ENCODE peak calls at places on chromosome 15, in nine cellular contexts. One of them, this sample, is unnamed.

GRCh38 chr15:72961326-72961725 is 90.9 kb upstream of the NEO1 start:
- DNase-seq in psoas muscle: no peak
- DNase-seq in kidney: no peak
- DNase-seq in PC-3: no peak
- DNase-seq in endothelial cell: no peak
- DNase-seq in Calu3: no peak
- DNase-seq in fibroblast of villous mesenchyme: no peak
- DNase-seq in GM13976: no peak
- DNase-seq in WTC11: no peak
- DNase-seq in this sample: no peak

GRCh38 chr15:91795281-91795680 is 58.2 kb upstream of the SLCO3A1 start:
- DNase-seq in psoas muscle: no peak
- DNase-seq in kidney: no peak
- DNase-seq in PC-3: no peak
- DNase-seq in endothelial cell: no peak
- DNase-seq in Calu3: no peak
- DNase-seq in fibroblast of villous mesenchyme: no peak
- DNase-seq in GM13976: no peak
- DNase-seq in WTC11: no peak
- DNase-seq in this sample: no peak

GRCh38 chr15:71048913-71049675 is 66.2 kb upstream of the THSD4 start:
- DNase-seq in psoas muscle: no peak
- DNase-seq in kidney: no peak
- DNase-seq in PC-3: peak; percentile 86
- DNase-seq in endothelial cell: no peak
- DNase-seq in Calu3: no peak
- DNase-seq in fibroblast of villous mesenchyme: peak; percentile 84
- DNase-seq in GM13976: no peak
- DNase-seq in WTC11: no peak
- DNase-seq in this sample: no peak

GRCh38 chr15:72907733-72908132 is 124.2 kb upstream of the ADPGK start:
- DNase-seq in psoas muscle: no peak
- DNase-seq in kidney: no peak
- DNase-seq in PC-3: no peak
- DNase-seq in endothelial cell: no peak
- DNase-seq in Calu3: no peak
- DNase-seq in fibroblast of villous mesenchyme: peak; percentile 23
- DNase-seq in GM13976: no peak
- DNase-seq in WTC11: no peak
- DNase-seq in this sample: no peak

GRCh38 chr15:38054488-38054887 is 120.0 kb downstream of the TMCO5A start:
- DNase-seq in psoas muscle: no peak
- DNase-seq in kidney: no peak
- DNase-seq in PC-3: peak; percentile 39
- DNase-seq in endothelial cell: no peak
- DNase-seq in Calu3: no peak
- DNase-seq in fibroblast of villous mesenchyme: peak; percentile 17
- DNase-seq in GM13976: no peak
- DNase-seq in WTC11: no peak
- DNase-seq in this sample: peak; percentile 25

GRCh38 chr15:94174399-94174802 is 57.0 kb upstream of the MCTP2 start:
- DNase-seq in psoas muscle: no peak
- DNase-seq in kidney: no peak
- DNase-seq in PC-3: peak; percentile 75
- DNase-seq in endothelial cell: no peak
- DNase-seq in Calu3: no peak
- DNase-seq in fibroblast of villous mesenchyme: peak; percentile 43
- DNase-seq in GM13976: peak; percentile 26
- DNase-seq in WTC11: no peak
- DNase-seq in this sample: peak; percentile 46

GRCh38 chr15:25176991-25177954 is 222.5 kb downstream of the SNRPN start:
- DNase-seq in psoas muscle: peak; percentile 28
- DNase-seq in kidney: peak; percentile 43
- DNase-seq in PC-3: no peak
- DNase-seq in endothelial cell: peak; percentile 3
- DNase-seq in Calu3: no peak
- DNase-seq in fibroblast of villous mesenchyme: no peak
- DNase-seq in GM13976: peak; percentile 23
- DNase-seq in WTC11: peak; percentile 5
- DNase-seq in this sample: no peak

GRCh38 chr15:35784745-35785144 is 238.8 kb upstream of the DPH6 start:
- DNase-seq in psoas muscle: no peak
- DNase-seq in kidney: no peak
- DNase-seq in PC-3: no peak
- DNase-seq in endothelial cell: no peak
- DNase-seq in Calu3: no peak
- DNase-seq in fibroblast of villous mesenchyme: no peak
- DNase-seq in GM13976: no peak
- DNase-seq in WTC11: no peak
- DNase-seq in this sample: no peak

GRCh38 chr15:51076898-51077564 is 17.7 kb downstream of the TNFAIP8L3 start:
- DNase-seq in psoas muscle: peak; percentile 65
- DNase-seq in kidney: peak; percentile 79
- DNase-seq in PC-3: no peak
- DNase-seq in endothelial cell: no peak
- DNase-seq in Calu3: no peak
- DNase-seq in fibroblast of villous mesenchyme: peak; percentile 81
- DNase-seq in GM13976: peak; percentile 70
- DNase-seq in WTC11: peak; percentile 55
- DNase-seq in this sample: no peak

GRCh38 chr15:33910741-33911140 is 57.6 kb upstream of the CHRM5 start:
- DNase-seq in psoas muscle: no peak
- DNase-seq in kidney: no peak
- DNase-seq in PC-3: peak; percentile 81
- DNase-seq in endothelial cell: no peak
- DNase-seq in Calu3: no peak
- DNase-seq in fibroblast of villous mesenchyme: peak; percentile 10
- DNase-seq in GM13976: no peak
- DNase-seq in WTC11: no peak
- DNase-seq in this sample: peak; percentile 23

GRCh38 chr15:27410986-27411385 is 440.0 kb downstream of the GABRG3 start:
- DNase-seq in psoas muscle: no peak
- DNase-seq in kidney: no peak
- DNase-seq in PC-3: peak; percentile 44
- DNase-seq in endothelial cell: no peak
- DNase-seq in Calu3: no peak
- DNase-seq in fibroblast of villous mesenchyme: no peak
- DNase-seq in GM13976: no peak
- DNase-seq in WTC11: no peak
- DNase-seq in this sample: no peak

DNA sequence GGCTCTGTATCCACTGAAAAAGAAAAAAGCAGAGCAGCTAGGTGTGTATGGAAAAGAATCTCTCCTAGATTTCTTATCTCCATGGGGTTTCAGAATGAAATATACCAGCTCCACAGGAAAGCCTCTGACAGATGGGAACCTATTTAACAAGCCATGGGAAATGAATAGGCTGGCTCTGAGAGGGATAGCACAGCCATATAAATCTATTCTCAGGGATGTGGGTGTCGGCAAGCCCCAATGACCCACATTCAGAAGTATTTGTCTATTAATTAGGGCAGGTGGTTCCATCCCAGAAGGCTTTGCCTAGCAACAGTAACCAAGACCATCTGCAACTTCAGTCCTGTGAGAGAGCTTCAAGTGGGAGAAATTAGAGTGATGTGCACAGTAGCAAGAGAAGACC is 694.1 kb downstream of the AGBL1 start:
- DNase-seq in psoas muscle: no peak
- DNase-seq in kidney: no peak
- DNase-seq in PC-3: no peak
- DNase-seq in endothelial cell: no peak
- DNase-seq in Calu3: no peak
- DNase-seq in fibroblast of villous mesenchyme: no peak
- DNase-seq in GM13976: no peak
- DNase-seq in WTC11: no peak
- DNase-seq in this sample: no peak
- TF ChIP-seq CTCF in psoas muscle: no peak
- TF ChIP-seq CTCF in kidney: no peak
- TF ChIP-seq CTCF in PC-3: no peak
- TF ChIP-seq CTCF in endothelial cell: no peak
- TF ChIP-seq CTCF in Calu3: no peak
- TF ChIP-seq CTCF in fibroblast of villous mesenchyme: no peak
- TF ChIP-seq CTCF in GM13976: no peak
- TF ChIP-seq CTCF in WTC11: no peak
- TF ChIP-seq CTCF in this sample: no peak

GRCh38 chr15:63818191-63818590 is 15.6 kb downstream of the HERC1 start:
- DNase-seq in psoas muscle: no peak
- DNase-seq in kidney: no peak
- DNase-seq in PC-3: no peak
- DNase-seq in endothelial cell: peak; percentile 33
- DNase-seq in Calu3: no peak
- DNase-seq in fibroblast of villous mesenchyme: peak; percentile 37
- DNase-seq in GM13976: no peak
- DNase-seq in WTC11: no peak
- DNase-seq in this sample: no peak
- TF ChIP-seq CTCF in psoas muscle: no peak
- TF ChIP-seq CTCF in kidney: no peak
- TF ChIP-seq CTCF in PC-3: no peak
- TF ChIP-seq CTCF in endothelial cell: no peak
- TF ChIP-seq CTCF in Calu3: no peak
- TF ChIP-seq CTCF in fibroblast of villous mesenchyme: peak; percentile 25
- TF ChIP-seq CTCF in GM13976: no peak
- TF ChIP-seq CTCF in WTC11: no peak
- TF ChIP-seq CTCF in this sample: no peak

DNA sequence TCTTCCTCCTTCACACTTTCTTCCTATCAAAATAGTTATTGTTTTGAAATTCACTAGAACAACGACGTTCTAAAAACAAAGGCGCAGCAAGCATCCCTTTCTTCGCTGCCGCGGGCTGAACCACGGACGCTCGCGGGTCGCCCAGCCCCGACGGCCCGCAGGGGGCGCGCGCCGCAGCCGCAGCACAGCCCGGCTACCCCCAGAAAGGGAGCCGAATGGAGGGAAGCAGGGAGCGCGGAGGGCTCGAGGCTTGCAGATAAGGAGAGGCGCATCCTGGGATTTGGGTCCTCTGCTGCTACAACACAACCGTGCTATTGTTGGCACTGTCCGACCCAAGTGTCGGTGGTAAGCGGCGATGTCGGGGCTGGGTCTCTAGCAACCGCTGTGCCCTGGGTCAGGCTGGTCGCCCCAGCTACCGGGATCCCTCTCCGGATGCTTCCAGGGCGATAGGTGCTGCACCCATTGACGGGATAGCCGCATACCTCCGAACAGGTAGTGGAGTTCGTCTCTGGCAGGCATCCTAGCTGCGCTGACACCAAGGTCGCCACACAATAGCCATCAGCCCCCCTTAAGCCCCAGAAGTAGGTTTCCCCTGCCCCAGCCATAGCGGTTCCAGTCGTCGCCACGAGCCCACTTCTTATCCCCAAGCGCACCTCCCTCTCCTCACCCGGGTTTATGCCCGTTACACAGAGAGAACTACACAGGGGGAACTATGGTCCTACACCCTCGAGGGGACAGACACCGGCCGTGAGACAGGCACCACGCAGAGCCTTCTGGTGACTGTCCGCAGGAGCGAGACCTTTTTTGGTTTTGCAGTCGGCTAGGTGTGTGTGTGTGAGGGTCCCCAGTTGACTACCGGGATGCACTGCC is 6.0 kb downstream of the ONECUT1 start:
- DNase-seq in psoas muscle: no peak
- DNase-seq in kidney: peak; percentile 65
- DNase-seq in PC-3: no peak
- DNase-seq in endothelial cell: peak; percentile 80
- DNase-seq in Calu3: no peak
- DNase-seq in fibroblast of villous mesenchyme: no peak
- DNase-seq in GM13976: peak; percentile 60
- DNase-seq in WTC11: peak; percentile 80
- DNase-seq in this sample: peak; percentile 41
- TF ChIP-seq CTCF in psoas muscle: peak; percentile 45
- TF ChIP-seq CTCF in kidney: peak; percentile 22
- TF ChIP-seq CTCF in PC-3: peak; percentile 15
- TF ChIP-seq CTCF in endothelial cell: peak; percentile 79
- TF ChIP-seq CTCF in Calu3: no peak
- TF ChIP-seq CTCF in fibroblast of villous mesenchyme: peak; percentile 40
- TF ChIP-seq CTCF in GM13976: peak; percentile 38
- TF ChIP-seq CTCF in WTC11: peak; percentile 73
- TF ChIP-seq CTCF in this sample: peak; percentile 76

DNA sequence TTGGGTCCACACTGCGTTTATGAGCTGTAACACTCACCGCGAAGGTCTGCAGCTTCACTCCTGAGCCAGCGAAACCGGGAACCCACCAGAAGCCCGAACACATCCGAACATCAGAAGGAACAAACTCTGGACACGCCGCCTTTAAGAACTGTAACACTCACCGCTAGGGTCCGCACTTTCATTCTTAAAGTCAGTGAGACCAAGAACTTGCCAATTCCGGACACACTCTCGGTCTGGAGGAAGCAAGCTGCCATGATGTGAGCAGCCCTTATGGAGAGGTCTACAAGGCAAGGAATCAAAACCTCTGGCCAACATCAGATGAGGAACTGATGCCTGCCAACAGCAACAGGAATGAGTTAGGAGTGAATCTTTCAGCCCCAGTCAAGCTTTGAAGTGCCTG is 62.9 kb downstream of the SLC28A2 start:
- DNase-seq in psoas muscle: no peak
- DNase-seq in kidney: no peak
- DNase-seq in PC-3: peak; percentile 65
- DNase-seq in endothelial cell: peak; percentile 5
- DNase-seq in Calu3: no peak
- DNase-seq in fibroblast of villous mesenchyme: peak; percentile 9
- DNase-seq in GM13976: no peak
- DNase-seq in WTC11: peak; percentile 59
- DNase-seq in this sample: no peak
- TF ChIP-seq CTCF in psoas muscle: no peak
- TF ChIP-seq CTCF in kidney: no peak
- TF ChIP-seq CTCF in PC-3: peak; percentile 50
- TF ChIP-seq CTCF in endothelial cell: no peak
- TF ChIP-seq CTCF in Calu3: no peak
- TF ChIP-seq CTCF in fibroblast of villous mesenchyme: peak; percentile 5
- TF ChIP-seq CTCF in GM13976: no peak
- TF ChIP-seq CTCF in WTC11: no peak
- TF ChIP-seq CTCF in this sample: no peak

DNA sequence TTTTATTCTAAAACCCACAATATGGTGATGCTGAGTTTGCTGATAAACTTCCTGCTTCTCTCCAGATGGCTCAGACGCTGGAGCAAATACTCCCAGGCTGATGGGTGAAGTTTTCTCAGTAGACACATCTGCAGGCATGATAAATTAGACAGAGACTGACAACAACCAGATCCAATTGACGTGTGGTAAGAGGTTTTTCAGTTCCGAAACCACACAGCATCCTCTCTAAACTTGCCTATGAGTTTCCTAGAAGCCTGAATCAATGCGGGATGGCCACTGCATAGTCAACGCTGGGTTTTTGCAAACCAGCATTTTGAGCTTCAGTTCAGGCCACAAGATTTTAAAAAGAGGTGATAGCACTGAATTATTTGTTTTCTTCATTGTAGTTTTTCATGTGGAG is 360.3 kb upstream of the ARRDC4 start:
- DNase-seq in psoas muscle: no peak
- DNase-seq in kidney: no peak
- DNase-seq in PC-3: no peak
- DNase-seq in endothelial cell: no peak
- DNase-seq in Calu3: no peak
- DNase-seq in fibroblast of villous mesenchyme: no peak
- DNase-seq in GM13976: no peak
- DNase-seq in WTC11: no peak
- DNase-seq in this sample: no peak
- TF ChIP-seq CTCF in psoas muscle: no peak
- TF ChIP-seq CTCF in kidney: no peak
- TF ChIP-seq CTCF in PC-3: no peak
- TF ChIP-seq CTCF in endothelial cell: no peak
- TF ChIP-seq CTCF in Calu3: no peak
- TF ChIP-seq CTCF in fibroblast of villous mesenchyme: no peak
- TF ChIP-seq CTCF in GM13976: no peak
- TF ChIP-seq CTCF in WTC11: no peak
- TF ChIP-seq CTCF in this sample: no peak

GRCh38 chr15:81161215-81161673 is 27.2 kb downstream of the CFAP161 start:
- DNase-seq in psoas muscle: no peak
- DNase-seq in kidney: no peak
- DNase-seq in PC-3: no peak
- DNase-seq in endothelial cell: no peak
- DNase-seq in Calu3: no peak
- DNase-seq in fibroblast of villous mesenchyme: no peak
- DNase-seq in GM13976: peak; percentile 36
- DNase-seq in WTC11: no peak
- DNase-seq in this sample: no peak
- TF ChIP-seq CTCF in psoas muscle: no peak
- TF ChIP-seq CTCF in kidney: no peak
- TF ChIP-seq CTCF in PC-3: no peak
- TF ChIP-seq CTCF in endothelial cell: no peak
- TF ChIP-seq CTCF in Calu3: no peak
- TF ChIP-seq CTCF in fibroblast of villous mesenchyme: no peak
- TF ChIP-seq CTCF in GM13976: no peak
- TF ChIP-seq CTCF in WTC11: no peak
- TF ChIP-seq CTCF in this sample: no peak

This sample was measured in RWPE1.